ENCODE peak calls at places on chromosomes 5 and 9, in six cellular contexts. C is HCT116; Z is endodermal cell; F is CD4-positive, alpha-beta T cell; T is gastrocnemius medialis; G is Panc1. O is an unnamed sample.

GRCh38 chr9:73125651-73126050 is 26.0 kb upstream of the ANXA1 start:
- DNase-seq in Z (no peak), G (no peak), F (no peak), T (no peak), C (no peak), O (peak; percentile 94)

GRCh38 chr5:98314262-98314661 is 459.2 kb upstream of the RGMB start:
- DNase-seq in G (peak; percentile 60), F (no peak), Z (no peak), C (no peak), T (no peak), O (peak; percentile 92)

GRCh38 chr5:7597058-7597457 is 201.1 kb downstream of the ADCY2 start:
- DNase-seq in T (peak; percentile 32), G (no peak), F (no peak), C (no peak), Z (no peak), O (peak; percentile 10)

GRCh38 chr9:14063799-14064198 is 250.1 kb downstream of the NFIB start:
- DNase-seq in T (no peak), Z (no peak), F (no peak), G (no peak), C (no peak), O (no peak)

GRCh38 chr5:119315516-119315949 is 40.3 kb upstream of the TNFAIP8 start:
- DNase-seq in F (peak; percentile 58), C (no peak), T (no peak), G (no peak), Z (peak; percentile 51), O (peak; percentile 61)

GRCh38 chr9:121886759-121887485 is 206.2 kb downstream of the TTLL11 start:
- DNase-seq in G (no peak), T (no peak), C (no peak), F (no peak), Z (no peak), O (no peak)

GRCh38 chr9:107397076-107398049 is 92.2 kb downstream of the KLF4 start:
- DNase-seq in C (no peak), G (no peak), T (no peak), Z (no peak), F (no peak), O (peak; percentile 86)

GRCh38 chr5:172556262-172556661 is 84.8 kb upstream of the NEURL1B start:
- DNase-seq in G (no peak), C (no peak), Z (no peak), T (no peak), F (no peak), O (peak; percentile 20)

GRCh38 chr9:69174645-69175487 is 789 bp downstream of the TJP2 start:
- DNase-seq in G (no peak), F (no peak), C (no peak), T (peak; percentile 55), Z (peak; percentile 75), O (peak; percentile 96)

GRCh38 chr9:32989651-32990050 is 11.8 kb downstream of the APTX start:
- DNase-seq in Z (no peak), C (no peak), F (no peak), G (no peak), T (no peak), O (no peak)

GRCh38 chr9:113785334-113785733 is 90.8 kb upstream of the ZNF618 start:
- DNase-seq in G (no peak), F (no peak), Z (no peak), T (no peak), C (no peak), O (no peak)
- H3K27me3 ChIP-seq in G (no peaks in the 10 kb centered on the region), F (no peaks in the 10 kb centered on the region), Z (no peaks in the 10 kb centered on the region), T (no peaks in the 10 kb centered on the region), C (peaks cover 4% of the 10 kb centered on the region), O (peaks cover 2% of the 10 kb centered on the region)

GRCh38 chr9:134871941-134872340 is 8.7 kb upstream of the FCN2 start:
- DNase-seq in T (no peak), F (no peak), G (no peak), C (no peak), Z (no peak), O (no peak)

GRCh38 chr9:134868751-134869553 is 11.7 kb upstream of the FCN2 start:
- DNase-seq in G (no peak), C (no peak), Z (no peak), T (no peak), F (no peak), O (no peak)

GRCh38 chr9:134870746-134871667 is 9.6 kb upstream of the FCN2 start:
- DNase-seq in F (no peak), G (no peak), T (no peak), C (no peak), Z (peak; percentile 31), O (no peak)

GRCh38 chr9:134869554-134870310 is 10.9 kb upstream of the FCN2 start:
- DNase-seq in C (no peak), Z (no peak), F (no peak), T (no peak), G (no peak), O (no peak)

GRCh38 chr9:134870311-134870694 is 10.3 kb upstream of the FCN2 start:
- DNase-seq in T (no peak), C (no peak), Z (no peak), G (no peak), F (no peak), O (no peak)
- H3K27me3 ChIP-seq in T (no peaks in the 10 kb centered on the region), C (peaks cover 7% of the 10 kb centered on the region), Z (no peaks in the 10 kb centered on the region), G (no peaks in the 10 kb centered on the region), F (no peaks in the 10 kb centered on the region), O (no peaks in the 10 kb centered on the region)

GRCh38 chr9:99419099-99419498 is 197.0 kb downstream of the SEC61B start:
- DNase-seq in Z (no peak), T (no peak), C (no peak), G (no peak), F (no peak), O (no peak)
- H3K27me3 ChIP-seq in Z (no peaks in the 10 kb centered on the region), T (no peaks in the 10 kb centered on the region), C (no peaks in the 10 kb centered on the region), G (no peaks in the 10 kb centered on the region), F (no peaks in the 10 kb centered on the region), O (no peaks in the 10 kb centered on the region)

DNA sequence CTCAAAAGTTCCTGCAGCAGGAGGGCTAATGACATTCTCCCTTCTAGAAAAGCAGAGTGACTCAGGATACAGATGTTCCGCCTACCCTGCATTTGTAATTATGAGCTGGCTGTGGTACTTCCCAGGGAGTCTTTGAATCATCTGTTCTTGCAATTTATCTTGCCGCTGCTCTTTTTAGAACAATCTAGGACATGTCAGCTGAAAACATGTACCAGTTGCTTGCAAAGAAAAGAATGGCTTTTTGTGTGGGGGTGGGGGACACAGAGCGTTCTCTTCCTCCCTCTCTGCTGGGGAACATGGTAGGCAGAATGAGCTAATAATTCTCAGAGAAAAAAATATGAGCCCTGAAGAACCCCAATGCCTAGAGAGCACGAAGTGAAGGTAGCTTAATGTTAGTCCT is 51.7 kb upstream of the TUT7 start:
- DNase-seq in C (peak; percentile 58), Z (peak; percentile 49), F (no peak), G (peak; percentile 25), T (peak; percentile 38), O (peak; percentile 96)
- H3K27me3 ChIP-seq in C (no peaks in the 10 kb centered on the region), Z (peaks cover 33% of the 10 kb centered on the region), F (no peaks in the 10 kb centered on the region), G (peaks cover 2% of the 10 kb centered on the region), T (no peaks in the 10 kb centered on the region), O (no peaks in the 10 kb centered on the region)

GRCh38 chr5:156678484-156678883 is 171.6 kb upstream of the PPP1R2B start:
- DNase-seq in C (no peak), Z (no peak), F (no peak), G (no peak), T (no peak), O (peak; percentile 8)

GRCh38 chr5:156680845-156681244 is 169.2 kb upstream of the PPP1R2B start:
- DNase-seq in Z (no peak), F (no peak), G (no peak), C (no peak), T (no peak), O (no peak)

GRCh38 chr5:156681276-156681675 is 168.8 kb upstream of the PPP1R2B start:
- DNase-seq in C (no peak), T (no peak), G (no peak), F (no peak), Z (no peak), O (no peak)

GRCh38 chr5:156675402-156675801 is 174.7 kb upstream of the PPP1R2B start:
- DNase-seq in T (no peak), Z (no peak), F (no peak), C (no peak), G (no peak), O (no peak)

GRCh38 chr5:156677963-156678362 is 172.1 kb upstream of the PPP1R2B start:
- DNase-seq in Z (no peak), C (no peak), T (no peak), G (no peak), F (no peak), O (no peak)
- H3K27me3 ChIP-seq in Z (no peaks in the 10 kb centered on the region), C (no peaks in the 10 kb centered on the region), T (no peaks in the 10 kb centered on the region), G (no peaks in the 10 kb centered on the region), F (no peaks in the 10 kb centered on the region), O (no peaks in the 10 kb centered on the region)

DNA sequence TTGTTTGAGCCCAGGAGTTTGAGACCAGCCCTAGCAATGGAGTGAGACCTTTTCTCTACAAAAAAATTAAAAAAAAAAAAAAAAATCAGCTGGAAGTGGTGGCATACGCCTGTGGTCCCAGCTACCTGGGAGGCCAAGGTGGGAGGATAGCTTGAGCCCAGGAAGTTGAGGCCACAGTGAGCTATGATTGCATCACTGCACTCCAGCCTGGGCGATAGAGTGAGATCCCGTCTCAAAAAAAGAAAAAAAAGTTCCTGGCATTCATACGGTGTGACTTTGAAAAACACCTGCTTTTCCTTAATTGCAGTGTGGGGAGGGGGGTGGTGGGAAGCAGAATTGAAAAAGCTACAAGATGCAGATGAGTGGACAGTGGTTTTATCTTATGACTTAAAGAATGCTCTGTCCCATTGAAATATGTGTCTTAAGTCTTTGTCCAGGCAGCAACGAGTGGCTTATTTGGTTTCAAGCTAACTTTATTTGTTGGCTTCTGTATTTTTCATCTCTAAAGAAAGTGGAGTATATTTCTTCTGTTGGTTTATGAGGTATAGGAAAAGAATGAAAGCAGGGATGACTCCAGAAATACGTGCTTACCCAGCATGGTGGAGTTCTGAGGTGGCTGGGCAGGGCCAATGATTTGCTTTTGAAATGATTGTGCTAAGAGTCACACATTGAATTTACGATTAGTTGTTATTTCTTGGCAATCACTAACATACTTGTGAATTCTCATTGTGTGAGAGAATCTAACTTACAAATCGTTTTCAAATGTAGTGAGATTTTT is 27.8 kb downstream of the ROPN1L start:
- DNase-seq in C (no peak), F (no peak), Z (no peak), T (no peak), G (no peak), O (peak; percentile 38)
- H3K27me3 ChIP-seq in C (no peaks in the 10 kb centered on the region), F (no peaks in the 10 kb centered on the region), Z (no peaks in the 10 kb centered on the region), T (no peaks in the 10 kb centered on the region), G (no peaks in the 10 kb centered on the region), O (no peaks in the 10 kb centered on the region)

O was measured in bronchial epithelial cell.